ENCODE peak calls at places on chromosomes 16 and 17, in five cellular contexts. Q is nucleus accumbens, L is RWPE1, C is A549, J is EL. W is an unnamed sample.

GRCh38 chr17:10745231-10745630 is 15.4 kb upstream of the TMEM220 start:
- DNase-seq in L (no peak), Q (no peak), C (no peak), J (no peak), W (no peak)

GRCh38 chr16:17277981-17278381 is 192.8 kb downstream of the XYLT1 start:
- DNase-seq in Q (peak), J (no peak), C (peak), L (no peak), W (no peak)

GRCh38 chr17:74446551-74447500 is 14.9 kb downstream of the GPRC5C start:
- DNase-seq in C (no peak), L (no peak), Q (no peak), J (no peak), W (no peak)

GRCh38 chr17:38727661-38728220 is 2.4 kb upstream of the CISD3 start:
- DNase-seq in J (no peak), C (no peak), Q (no peak), L (no peak), W (no peak)

GRCh38 chr16:11258553-11259287 is 2.7 kb upstream of the SOCS1 start:
- DNase-seq in L (no peak), J (no peak), Q (peak), C (no peak), W (no peak)

GRCh38 chr16:87821346-87822001 is 47.8 kb downstream of the SLC7A5 start:
- DNase-seq in C (no peak), J (no peak), Q (no peak), L (no peak), W (no peak)

GRCh38 chr16:48335961-48336360 is 49.3 kb downstream of the SIAH1 start:
- DNase-seq in L (no peak), Q (no peak), C (no peak), J (peak), W (no peak)

GRCh38 chr16:57529324-57530103 is 6.9 kb downstream of the CCDC102A start:
- DNase-seq in L (no peak), J (no peak), C (no peak), Q (no peak), W (no peak)

GRCh38 chr17:40825596-40825995 is 3.2 kb upstream of the KRT10 start:
- DNase-seq in J (no peak), Q (no peak), L (no peak), C (no peak), W (no peak)

GRCh38 chr17:76404976-76405563 is 20.7 kb downstream of the SPHK1 start:
- DNase-seq in C (no peak), J (no peak), L (no peak), Q (no peak), W (no peak)

GRCh38 chr16:4212934-4213296 is 29.0 kb downstream of the SRL start:
- DNase-seq in L (peak), C (peak), J (peak), Q (no peak), W (peak)

GRCh38 chr16:50539822-50540710 is 8.1 kb upstream of the NKD1 start:
- DNase-seq in L (no peak), C (no peak), J (no peak), Q (no peak), W (no peak)

GRCh38 chr16:55656695-55657092 is 906 bp downstream of the SLC6A2 start:
- DNase-seq in L (no peak), J (no peak), Q (no peak), C (no peak), W (no peak)

GRCh38 chr16:10412935-10413601 is 27.2 kb downstream of the ATF7IP2 start:
- DNase-seq in J (no peak), C (no peak), Q (no peak), L (no peak), W (no peak)

GRCh38 chr17:8965394-8966168 is at the start of gene PIK3R5:
- DNase-seq in C (no peak), Q (no peak), L (peak), J (no peak), W (no peak)

GRCh38 chr17:82167028-82167427 is 45.6 kb downstream of the CCDC57 start:
- DNase-seq in C (no peak), L (no peak), Q (no peak), J (no peak), W (no peak)

GRCh38 chr16:35208001-35208935 is 1748.9 kb downstream of the TP53TG3F start:
- DNase-seq in Q (no peak), J (no peak), C (no peak), L (no peak), W (no peak)

GRCh38 chr17:64739316-64740058 is 77.4 kb upstream of the SMURF2 start:
- DNase-seq in Q (no peak), C (no peak), L (no peak), J (peak), W (no peak)

GRCh38 chr16:2468142-2468724 is 2.9 kb upstream of the NTN3 start:
- DNase-seq in C (no peak), J (peak), Q (no peak), L (peak), W (no peak)

GRCh38 chr16:88073201-88073721 is 122.0 kb downstream of the BANP start:
- DNase-seq in Q (no peak), J (no peak), L (no peak), C (no peak), W (no peak)

GRCh38 chr16:73093146-73094144 is 45.5 kb upstream of the ZFHX3 start:
- DNase-seq in J (peak), C (no peak), Q (no peak), L (no peak), W (no peak)

GRCh38 chr16:996672-997071 is 15.1 kb downstream of the SOX8 start:
- DNase-seq in J (no peak), L (no peak), Q (no peak), C (no peak), W (no peak)

GRCh38 chr17:15493031-15493750 is 25.8 kb upstream of the CDRT4 start:
- DNase-seq in L (no peak), J (no peak), C (no peak), Q (no peak), W (no peak)

GRCh38 chr16:8859913-8860881 is 8.6 kb downstream of the CARHSP1 start:
- DNase-seq in L (no peak), C (no peak), J (peak), Q (no peak), W (no peak)

GRCh38 chr17:17351356-17351891 is 48.3 kb downstream of the NT5M start:
- DNase-seq in L (no peak), J (no peak), Q (no peak), C (no peak), W (no peak)

GRCh38 chr17:17497845-17498520 is 1.8 kb upstream of the RASD1 start:
- DNase-seq in Q (no peak), J (no peak), L (no peak), C (no peak), W (no peak)

GRCh38 chr16:56776562-56776961 is 46.6 kb downstream of the NUP93 start:
- DNase-seq in L (peak), Q (no peak), J (peak), C (no peak), W (peak)

GRCh38 chr16:17070882-17071592 is 399.7 kb downstream of the XYLT1 start:
- DNase-seq in J (no peak), C (peak), L (peak), Q (peak), W (peak)

GRCh38 chr16:85988723-85989313 is 89.9 kb downstream of the IRF8 start:
- DNase-seq in L (no peak), Q (no peak), C (no peak), J (no peak), W (no peak)

GRCh38 chr17:17052462-17053221 is 10.4 kb downstream of the MPRIP start:
- DNase-seq in J (no peak), Q (no peak), C (no peak), L (no peak), W (no peak)

GRCh38 chr17:54085934-54086333 is 263.2 kb downstream of the KIF2B start:
- DNase-seq in C (no peak), L (no peak), Q (no peak), J (no peak), W (no peak)

GRCh38 chr16:58377932-58378331 is 14.3 kb upstream of the GINS3 start:
- DNase-seq in C (no peak), J (peak), Q (no peak), L (no peak), W (no peak)

GRCh38 chr17:66782866-66783265 is 52.1 kb upstream of the CACNG5 start:
- DNase-seq in Q (no peak), L (no peak), C (no peak), J (no peak), W (no peak)

GRCh38 chr17:40209404-40210093 is 9.6 kb upstream of the WIPF2 start:
- DNase-seq in C (no peak), J (peak), L (no peak), Q (no peak), W (no peak)

GRCh38 chr16:78249832-78250231 is 150.4 kb downstream of the WWOX start:
- DNase-seq in L (no peak), J (no peak), C (no peak), Q (no peak), W (no peak)

GRCh38 chr16:48609453-48610023 is 442 bp downstream of the N4BP1 start:
- DNase-seq in Q (peak), C (peak), J (peak), L (peak), W (no peak)

GRCh38 chr16:54062361-54063346 is 223.9 kb downstream of the IRX3 start:
- DNase-seq in Q (no peak), J (no peak), C (no peak), L (no peak), W (no peak)

GRCh38 chr16:75506567-75506966 is 11.3 kb upstream of the CHST6 start:
- DNase-seq in Q (no peak), L (peak), C (peak), J (peak), W (peak)

GRCh38 chr16:84765606-84766580 is 53.9 kb upstream of the CRISPLD2 start:
- DNase-seq in L (no peak), C (no peak), Q (no peak), J (no peak), W (no peak)

GRCh38 chr17:43766413-43767052 is 7.9 kb upstream of the SOST start:
- DNase-seq in C (peak), Q (peak), J (peak), L (peak), W (peak)

W was measured in foreskin keratinocyte.